ENCODE peak calls at places on chromosome 6, in ten cellular contexts. U is MM.1S, D is PC-3, F is H1, L is HCT116, S is endothelial cell of umbilical vein, J is hepatocyte, P is PC-9, Y is GM12878, H is GM23248. N is an unnamed sample.

GRCh38 chr6:18289283-18289682 is 25.0 kb upstream of the DEK start:
- DNase-seq in H (no peak), J (no peak), S (no peak), L (no peak), U (no peak), P (no peak), D (no peak), F (no peak), Y (no peak), N (no peak)

GRCh38 chr6:160391419-160392116 is 43.4 kb downstream of the SLC22A3 start:
- DNase-seq in J (peak), L (peak), Y (no peak), P (no peak), D (peak), F (no peak), U (no peak), S (no peak), H (peak), N (no peak)

GRCh38 chr6:150343434-150343833 is 25.4 kb upstream of the IYD start:
- DNase-seq in P (no peak), F (no peak), H (peak), U (no peak), Y (no peak), J (no peak), S (no peak), L (no peak), D (peak), N (no peak)

GRCh38 chr6:168145747-168146596 is 67.0 kb upstream of the FRMD1 start:
- DNase-seq in P (no peak), Y (no peak), H (no peak), F (peak), D (no peak), J (no peak), U (no peak), S (no peak), L (no peak), N (no peak)

GRCh38 chr6:110325197-110325596 is 33.0 kb downstream of the METTL24 start:
- DNase-seq in L (no peak), D (peak), S (no peak), H (peak), P (no peak), U (no peak), Y (no peak), J (peak), F (no peak), N (no peak)

GRCh38 chr6:53673138-53673801 is 7.7 kb upstream of the KLHL31 start:
- DNase-seq in P (peak), F (no peak), U (no peak), H (peak), J (peak), D (peak), S (peak), L (peak), Y (no peak), N (peak)

GRCh38 chr6:12423852-12424251 is 133.7 kb downstream of the EDN1 start:
- DNase-seq in F (no peak), Y (no peak), S (no peak), P (no peak), U (no peak), L (no peak), D (no peak), J (no peak), H (no peak), N (no peak)

GRCh38 chr6:5054427-5054873 is 30.7 kb upstream of the PPP1R3G start:
- DNase-seq in S (peak), L (no peak), H (peak), D (no peak), U (no peak), Y (no peak), P (no peak), F (no peak), J (no peak), N (no peak)

GRCh38 chr6:135675862-135676261 is 175.6 kb upstream of the PDE7B start:
- DNase-seq in D (peak), F (no peak), U (peak), J (peak), P (no peak), Y (peak), H (peak), L (peak), S (peak), N (peak)

GRCh38 chr6:43956478-43956877 is 170.8 kb downstream of the MRPL14 start:
- DNase-seq in U (no peak), S (no peak), J (no peak), L (no peak), F (no peak), H (no peak), Y (no peak), D (no peak), P (no peak), N (no peak)

GRCh38 chr6:165641672-165642156 is 21.3 kb downstream of the PDE10A start:
- DNase-seq in S (no peak), H (no peak), J (no peak), L (no peak), P (no peak), D (no peak), F (no peak), U (no peak), Y (no peak), N (no peak)

GRCh38 chr6:84522135-84522535 is 242.3 kb downstream of the TBX18 start:
- DNase-seq in L (peak), P (no peak), F (no peak), Y (no peak), J (peak), S (peak), H (peak), D (peak), U (no peak), N (no peak)

DNA sequence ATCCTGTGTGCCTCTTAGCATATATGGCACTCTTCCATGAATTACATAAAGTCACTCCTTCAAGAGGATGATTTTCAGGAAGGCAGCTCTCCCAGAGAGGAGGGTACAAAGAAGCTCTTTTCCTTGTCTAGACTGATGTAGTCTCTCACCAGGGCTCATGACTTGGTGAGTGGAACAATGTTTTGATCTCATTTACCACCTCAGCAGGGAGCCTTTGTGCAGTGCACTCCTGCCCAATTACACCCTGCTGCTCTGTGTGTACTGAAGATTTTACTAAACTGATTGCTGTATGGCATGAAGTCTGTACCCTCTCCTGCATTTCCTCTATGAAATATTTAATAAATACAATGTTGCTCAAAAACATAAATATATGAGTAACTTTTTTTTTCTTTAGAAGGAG is 598.3 kb upstream of the HS3ST5 start:
- DNase-seq in Y (no peak), L (no peak), D (no peak), P (no peak), S (no peak), U (no peak), F (no peak), H (no peak), J (no peak), N (peak)
- H3K4me3 ChIP-seq in Y (no peak), L (no peak), D (no peak), P (no peak), S (no peak), U (no peak), F (no peak), H (no peak), J (no peak), N (no peak)

GRCh38 chr6:6857528-6857927 is 250.2 kb upstream of the RREB1 start:
- DNase-seq in U (no peak), D (no peak), Y (no peak), J (no peak), H (no peak), L (no peak), S (no peak), F (no peak), P (no peak), N (no peak)
- H3K27ac ChIP-seq in U (no peak), D (peak), Y (no peak), J (peak), H (no peak), L (no peak), S (no peak), F (no peak), P (peak), N (peak)

DNA sequence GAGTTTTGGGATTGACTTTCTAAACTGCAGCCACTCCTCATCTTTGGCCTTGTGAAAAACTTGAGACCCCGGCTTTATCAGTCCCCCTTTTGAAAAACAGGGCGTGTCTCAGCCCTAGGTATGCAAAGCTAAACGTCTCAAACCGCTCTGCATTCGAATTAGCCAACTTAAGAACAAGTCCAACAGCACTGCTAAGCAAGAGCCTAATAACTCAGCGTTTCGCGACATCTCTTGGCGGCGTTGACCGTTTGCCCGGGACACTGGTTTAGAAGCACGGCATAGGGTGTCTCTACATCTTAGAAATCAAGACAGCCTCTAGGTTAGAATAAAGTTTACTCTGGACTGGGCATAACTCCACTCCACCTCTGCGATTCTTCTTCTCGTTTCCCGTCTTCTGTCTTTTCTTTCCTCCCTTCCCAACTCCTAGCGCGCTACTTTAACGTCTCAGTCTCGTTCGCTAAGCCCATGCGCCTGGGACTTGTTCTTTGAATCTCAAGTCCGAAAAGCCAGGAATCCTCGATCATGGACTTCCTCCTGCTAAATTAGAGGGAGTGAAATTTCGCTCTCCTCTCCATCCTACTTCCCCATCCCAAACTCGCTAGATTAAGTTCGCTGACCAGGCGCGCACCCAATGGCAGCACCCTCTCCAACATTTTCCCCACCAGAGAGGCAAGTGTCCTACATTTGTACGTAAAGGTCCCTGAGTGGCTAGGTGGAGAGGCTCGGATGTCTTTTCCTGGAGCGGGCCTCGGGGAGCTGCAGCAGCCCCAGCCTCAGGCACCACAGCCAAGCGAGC is 10.5 kb upstream of the TFAP2A start:
- DNase-seq in F (no peak), Y (no peak), H (peak), J (no peak), S (no peak), P (no peak), U (no peak), D (no peak), L (no peak), N (no peak)
- TF ChIP-seq EZH2 in F (no peak), Y (no peak), H (no peak), J (peak), S (peak), P (no peak), U (no peak), D (no peak), L (no peak), N (no peak)

GRCh38 chr6:157036245-157036681 is 259.1 kb downstream of the ARID1B start:
- DNase-seq in D (peak), Y (no peak), P (peak), L (no peak), F (no peak), H (peak), J (peak), S (no peak), U (no peak), N (no peak)

GRCh38 chr6:157035576-157035975 is 258.4 kb downstream of the ARID1B start:
- DNase-seq in S (no peak), D (no peak), J (no peak), H (no peak), U (no peak), L (no peak), P (no peak), Y (no peak), F (no peak), N (no peak)

GRCh38 chr6:157032923-157033322 is 255.7 kb downstream of the ARID1B start:
- DNase-seq in J (no peak), S (peak), D (no peak), L (no peak), U (no peak), P (no peak), F (no peak), H (no peak), Y (no peak), N (no peak)

GRCh38 chr6:157034433-157035230 is 257.5 kb downstream of the ARID1B start:
- DNase-seq in U (peak), S (peak), J (peak), H (peak), P (no peak), F (no peak), L (peak), D (peak), Y (no peak), N (peak)

DNA sequence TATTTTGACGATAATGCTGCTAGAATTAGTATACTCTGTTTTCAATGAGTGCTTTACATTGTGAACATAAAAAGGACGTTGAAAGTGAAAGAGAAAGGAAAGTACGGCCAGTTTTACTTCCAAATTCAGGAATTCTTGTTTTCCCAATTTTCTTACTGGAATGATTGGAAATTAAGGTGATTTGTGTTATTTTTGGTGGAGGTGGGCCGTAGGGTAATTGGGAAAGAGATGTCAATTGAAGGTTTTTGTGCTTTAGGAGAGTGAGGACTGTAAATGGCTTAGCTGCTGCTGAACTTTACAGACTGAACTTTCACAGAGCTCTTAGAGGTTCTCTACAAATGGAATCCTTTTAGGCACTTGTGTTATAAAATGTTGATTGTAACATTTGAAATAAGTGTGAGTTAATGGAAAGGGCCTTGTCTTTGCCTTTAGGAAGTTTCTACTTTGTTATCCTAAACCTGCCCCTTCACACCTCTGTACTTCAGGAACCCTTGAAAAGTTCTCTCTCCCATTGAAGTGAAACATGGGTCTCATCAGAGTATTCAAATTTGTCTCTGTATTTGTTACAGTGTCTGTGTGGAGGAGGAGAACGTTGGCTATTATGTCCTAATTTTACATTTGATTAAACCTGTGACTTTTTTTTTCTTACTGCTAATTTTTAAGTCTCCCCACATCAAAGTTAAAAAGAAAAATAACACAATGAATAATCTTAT is 256.4 kb downstream of the ARID1B start:
- DNase-seq in Y (no peak), P (no peak), F (no peak), U (no peak), L (no peak), H (peak), S (peak), J (no peak), D (peak), N (no peak)
- H3K4me3 ChIP-seq in Y (peak), P (no peak), F (no peak), U (peak), L (no peak), H (peak), S (peak), J (no peak), D (peak), N (peak)

GRCh38 chr6:113595921-113596376 is 261.2 kb upstream of the MARCKS start:
- DNase-seq in P (no peak), H (peak), F (no peak), L (no peak), D (no peak), S (no peak), Y (no peak), U (no peak), J (no peak), N (no peak)
- H3K27ac ChIP-seq in P (no peak), H (peak), F (no peak), L (no peak), D (no peak), S (no peak), Y (no peak), U (no peak), J (peak), N (peak)

GRCh38 chr6:122797537-122797936 is 8.5 kb downstream of the SMPDL3A start:
- DNase-seq in P (no peak), U (no peak), H (no peak), S (no peak), Y (no peak), D (no peak), J (no peak), F (no peak), L (no peak), N (no peak)
- TF ChIP-seq EZH2 in P (no peak), U (no peak), H (no peak), S (no peak), Y (no peak), D (no peak), J (no peak), F (no peak), L (no peak), N (no peak)

GRCh38 chr6:144415014-144415413 is 129.9 kb downstream of the UTRN start:
- DNase-seq in S (peak), Y (no peak), J (peak), F (no peak), P (peak), D (peak), L (no peak), U (no peak), H (peak), N (no peak)

GRCh38 chr6:144410059-144410458 is 124.9 kb downstream of the UTRN start:
- DNase-seq in L (no peak), P (no peak), F (no peak), S (no peak), J (no peak), Y (no peak), H (no peak), D (no peak), U (no peak), N (no peak)

GRCh38 chr6:144408151-144408550 is 123.0 kb downstream of the UTRN start:
- DNase-seq in F (no peak), S (no peak), P (no peak), L (no peak), Y (no peak), J (no peak), D (no peak), U (no peak), H (peak), N (no peak)

GRCh38 chr6:144413418-144413817 is 128.3 kb downstream of the UTRN start:
- DNase-seq in D (peak), P (no peak), J (no peak), U (no peak), H (peak), Y (no peak), L (no peak), S (no peak), F (no peak), N (no peak)

DNA sequence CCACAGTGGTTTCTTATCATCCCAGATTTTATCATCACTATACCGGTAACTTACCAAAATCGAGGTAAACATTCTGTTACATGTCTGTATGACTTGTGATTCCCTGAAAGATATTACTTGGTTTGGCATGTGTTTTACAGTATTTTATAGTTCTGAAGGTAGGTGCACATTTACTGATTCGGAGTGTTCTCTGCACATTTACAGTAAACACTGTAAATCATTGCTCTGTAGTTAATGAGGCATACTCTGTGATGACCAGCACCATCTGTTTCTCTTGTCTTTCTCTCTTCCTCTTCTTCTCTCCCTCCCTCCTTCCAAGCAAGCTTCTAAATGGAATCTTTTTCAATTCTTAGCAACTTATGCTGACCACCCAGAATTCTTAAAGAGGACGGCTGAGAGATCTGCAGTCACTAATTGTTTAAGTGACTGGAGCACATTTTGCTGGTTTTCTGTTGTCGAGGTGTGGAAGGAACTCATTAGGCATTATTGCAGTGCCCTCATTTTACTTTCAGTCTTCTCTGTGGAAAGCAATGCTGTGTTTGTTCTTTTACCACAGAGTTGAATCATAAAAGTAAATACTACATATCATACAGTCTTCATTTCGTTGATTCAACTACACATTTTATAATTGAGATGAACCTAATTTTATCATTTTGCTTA is 126.5 kb downstream of the UTRN start:
- DNase-seq in J (no peak), L (no peak), U (no peak), H (peak), S (no peak), F (no peak), P (no peak), D (peak), Y (no peak), N (no peak)
- H3K4me3 ChIP-seq in J (no peak), L (no peak), U (no peak), H (peak), S (no peak), F (no peak), P (peak), D (peak), Y (no peak), N (no peak)

N was measured in SK-N-MC.